ENCODE peak calls at places on chromosomes 1 and 21, in eight cellular contexts. T is GM23338; S is cardiac fibroblast; N is activated CD4-positive, alpha-beta T cell treated with anti-CD3 and anti-CD28 coated beads for 24 hours; K is activated CD8-positive, alpha-beta memory T cell treated with anti-CD3 and anti-CD28 coated beads for 1 hour; M is Daoy; A is stimulated activated CD8-positive, alpha-beta memory T cell treated with anti-CD3 and anti-CD28 coated beads, Interleukin-4, amount 100 ng/mL, for 1 hour; I is H54. E is an unnamed sample.

GRCh38 chr1:63405021-63405420 is 37.6 kb downstream of the ALG6 start:
- DNase-seq in T (no peak), S (no peak), N (no peak), K (no peak), M (no peak), A (no peak), I (no peak), E (no peak)

GRCh38 chr21:15667824-15668223 is 62.0 kb upstream of the USP25 start:
- DNase-seq in T (no peak), S (no peak), N (no peak), K (no peak), M (no peak), A (no peak), I (no peak), E (no peak)

GRCh38 chr1:59750612-59751395 is 63.9 kb upstream of the HOOK1 start:
- DNase-seq in T (no peak), S (peak), N (no peak), K (no peak), M (peak), A (no peak), I (peak), E (no peak)

GRCh38 chr1:40980068-40980452 is 564 bp downstream of the CTPS1 start:
- DNase-seq in T (no peak), S (no peak), N (no peak), K (no peak), M (no peak), A (no peak), I (no peak), E (no peak)

GRCh38 chr21:37028579-37028978 is 22.1 kb downstream of the RIPPLY3 start:
- DNase-seq in T (no peak), S (peak), N (no peak), K (no peak), M (no peak), A (no peak), I (no peak), E (no peak)

GRCh38 chr21:44878053-44878982 is 4.8 kb upstream of the PTTG1IP start:
- DNase-seq in T (no peak), S (peak), N (no peak), K (no peak), M (no peak), A (no peak), I (no peak), E (no peak)

GRCh38 chr1:246776923-246777322 is 52.7 kb downstream of the SCCPDH start:
- DNase-seq in T (no peak), S (no peak), N (no peak), K (no peak), M (no peak), A (no peak), I (no peak), E (no peak)

GRCh38 chr1:228101994-228102790 is 933 bp downstream of the C1orf35 start:
- DNase-seq in T (peak), S (peak), N (no peak), K (no peak), M (peak), A (no peak), I (no peak), E (no peak)

GRCh38 chr21:35911412-35912191 is 148.7 kb downstream of the SETD4 start:
- DNase-seq in T (no peak), S (no peak), N (no peak), K (no peak), M (no peak), A (no peak), I (no peak), E (no peak)

GRCh38 chr1:230509281-230509977 is 83.3 kb upstream of the PGBD5 start:
- DNase-seq in T (no peak), S (peak), N (no peak), K (no peak), M (peak), A (no peak), I (peak), E (no peak)

GRCh38 chr1:159970932-159971342 is 16.9 kb upstream of the SLAMF9 start:
- DNase-seq in T (no peak), S (no peak), N (no peak), K (no peak), M (no peak), A (no peak), I (no peak), E (no peak)

GRCh38 chr21:16420086-16420724 is 690.4 kb downstream of the USP25 start:
- DNase-seq in T (no peak), S (peak), N (no peak), K (no peak), M (peak), A (no peak), I (no peak), E (no peak)

GRCh38 chr1:202235003-202235660 is 41.5 kb downstream of the LGR6 start:
- DNase-seq in T (no peak), S (no peak), N (no peak), K (no peak), M (no peak), A (no peak), I (no peak), E (no peak)

GRCh38 chr1:28392027-28392652 is 22.6 kb downstream of the PHACTR4 start:
- DNase-seq in T (no peak), S (peak), N (no peak), K (no peak), M (peak), A (no peak), I (peak), E (no peak)

GRCh38 chr1:37657620-37658412 is 23.1 kb upstream of the RSPO1 start:
- DNase-seq in T (no peak), S (no peak), N (no peak), K (no peak), M (no peak), A (no peak), I (no peak), E (no peak)

GRCh38 chr1:97332716-97333115 is 588.1 kb downstream of the DPYD start:
- DNase-seq in T (no peak), S (peak), N (no peak), K (no peak), M (no peak), A (no peak), I (no peak), E (no peak)

GRCh38 chr1:40363721-40364120 is 9.8 kb upstream of the SMAP2 start:
- DNase-seq in T (peak), S (no peak), N (no peak), K (no peak), M (peak), A (no peak), I (no peak), E (no peak)

GRCh38 chr1:92502247-92502646 is 15.5 kb upstream of the GFI1 start:
- DNase-seq in T (no peak), S (peak), N (no peak), K (no peak), M (peak), A (no peak), I (no peak), E (no peak)

E was measured in Panc1.